ENCODE peak calls at places on chromosomes 7 and 10, in six cellular contexts. V is PC-3; C is heart left ventricle; O is astrocyte; T is CD8-positive, alpha-beta memory T cell; S is adrenal gland. M is an unnamed sample. For H3K27me3 and H3K4me1, the result is how much of the 10 kb centered on the place peaks cover.

GRCh38 chr7:156920076-156920475 is 27.1 kb upstream of the LMBR1 start:
- DNase-seq in V (no peak), T (no peak), S (no peak), O (no peak), C (no peak), M (no peak)

GRCh38 chr7:32406386-32406785 is 83.8 kb downstream of the LSM5 start:
- DNase-seq in S (no peak), O (no peak), C (no peak), T (no peak), V (no peak), M (no peak)

GRCh38 chr7:777679-778078 is 50.6 kb upstream of the PRKAR1B start:
- DNase-seq in V (no peak), S (no peak), C (no peak), O (no peak), T (no peak), M (no peak)

GRCh38 chr10:101617102-101617823 is 29.1 kb downstream of the DPCD start:
- DNase-seq in V (no peak), S (no peak), T (no peak), O (no peak), C (no peak), M (no peak)

GRCh38 chr7:118872568-118872967 is 648.1 kb downstream of the ANKRD7 start:
- DNase-seq in S (no peak), T (no peak), O (no peak), V (peak), C (no peak), M (no peak)

GRCh38 chr7:159036916-159037605 is 107.6 kb downstream of the VIPR2 start:
- DNase-seq in T (no peak), O (no peak), S (no peak), C (no peak), V (no peak), M (no peak)

GRCh38 chr10:102225646-102226541 is at the start of gene ELOVL3:
- DNase-seq in V (peak), T (peak), O (peak), C (peak), S (peak), M (peak)

GRCh38 chr10:122421747-122422146 is 32.7 kb upstream of the ARMS2 start:
- DNase-seq in O (no peak), V (no peak), T (no peak), S (no peak), C (no peak), M (no peak)

GRCh38 chr10:43963793-43964425 is 315.2 kb upstream of the ZNF32 start:
- DNase-seq in V (no peak), S (peak), T (no peak), C (no peak), O (no peak), M (no peak)

GRCh38 chr10:131453772-131454634 is 142.5 kb upstream of the TCERG1L start:
- DNase-seq in C (peak), V (peak), O (no peak), T (peak), S (peak), M (peak)

GRCh38 chr10:80493482-80494021 is 39.4 kb downstream of the TSPAN14 start:
- DNase-seq in S (no peak), C (no peak), V (no peak), O (peak), T (peak), M (no peak)

GRCh38 chr10:354901-355617 is 219.8 kb downstream of the ZMYND11 start:
- DNase-seq in V (no peak), T (no peak), C (no peak), S (no peak), O (no peak), M (no peak)
- H3K27me3 ChIP-seq in V (under half), T (under half), C (under half), S (under half), O (under half), M (under half)

GRCh38 chr7:151755131-151755787 is 121.7 kb downstream of the PRKAG2 start:
- DNase-seq in V (no peak), T (no peak), O (no peak), C (peak), S (no peak), M (no peak)
- H3K4me1 ChIP-seq in V (under half), T (under half), O (under half), C (under half), S (under half), M (under half)

DNA sequence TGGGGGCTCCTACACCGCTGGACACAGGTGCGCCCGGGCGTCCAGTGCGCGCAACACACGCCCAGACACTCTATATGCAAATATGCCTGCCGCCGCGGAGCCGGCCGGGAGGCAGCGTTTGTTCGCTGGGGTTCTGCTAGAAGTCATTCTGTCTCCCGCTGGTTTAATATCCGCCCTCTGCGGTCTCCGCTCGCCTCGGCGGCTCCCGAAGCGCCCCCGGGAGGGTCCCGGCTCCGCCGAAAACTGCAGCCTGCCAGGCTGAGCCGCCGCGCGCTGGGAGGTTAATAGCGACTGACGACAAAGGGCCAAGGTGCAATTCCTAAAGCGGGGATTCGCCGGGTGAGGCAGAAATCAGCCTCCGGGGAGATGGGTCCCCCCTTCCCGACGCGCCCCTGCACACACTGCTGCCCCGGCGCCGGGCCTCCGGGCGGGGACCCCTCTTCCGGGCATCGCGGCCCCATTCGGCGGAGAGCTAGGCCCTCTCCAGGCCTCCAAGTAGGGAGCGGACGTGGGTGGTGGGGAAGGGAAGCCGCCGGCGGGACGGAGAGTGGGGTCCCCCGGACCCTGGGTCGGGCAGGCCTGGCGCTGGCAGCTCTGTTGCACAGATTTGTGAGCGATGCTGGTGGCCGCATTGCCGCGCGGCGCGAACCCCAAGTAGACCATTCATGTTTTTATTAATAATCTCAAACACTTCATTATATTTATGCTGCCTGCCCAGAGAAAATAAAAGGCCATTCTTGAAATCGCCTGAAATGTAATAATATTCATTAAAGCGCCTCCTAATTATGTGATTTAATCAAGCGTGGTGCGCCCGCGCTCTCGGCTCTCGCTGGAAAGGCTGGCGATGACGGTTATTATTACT is 9.1 kb downstream of the EN2 start:
- DNase-seq in C (no peak), S (no peak), V (no peak), T (peak), O (no peak), M (no peak)
- H3K27me3 ChIP-seq in C (half or more), S (half or more), V (under half), T (half or more), O (half or more), M (under half)

DNA sequence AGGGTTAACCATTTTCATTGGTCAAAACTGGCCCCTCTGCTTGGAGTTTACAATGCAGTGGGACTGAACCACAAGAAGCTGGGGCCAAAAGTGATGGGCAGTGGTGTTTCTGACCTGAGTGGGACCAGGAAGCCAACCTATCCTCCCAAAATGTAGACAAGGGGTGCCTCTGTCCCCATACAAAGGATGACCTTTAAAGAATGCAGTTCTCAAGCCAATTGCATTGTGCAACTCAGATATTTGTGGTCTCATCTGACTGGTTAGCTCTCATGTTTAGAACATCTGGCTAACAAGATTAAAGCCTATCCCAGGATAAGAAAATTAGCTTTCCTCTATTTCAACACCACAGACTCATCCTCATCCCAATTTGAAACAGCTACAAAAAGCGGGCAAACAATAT is 26.8 kb downstream of the ELMO1 start:
- DNase-seq in T (no peak), V (no peak), O (no peak), S (no peak), C (no peak), M (peak)
- H3K4me1 ChIP-seq in T (under half), V (under half), O (under half), S (under half), C (under half), M (under half)

DNA sequence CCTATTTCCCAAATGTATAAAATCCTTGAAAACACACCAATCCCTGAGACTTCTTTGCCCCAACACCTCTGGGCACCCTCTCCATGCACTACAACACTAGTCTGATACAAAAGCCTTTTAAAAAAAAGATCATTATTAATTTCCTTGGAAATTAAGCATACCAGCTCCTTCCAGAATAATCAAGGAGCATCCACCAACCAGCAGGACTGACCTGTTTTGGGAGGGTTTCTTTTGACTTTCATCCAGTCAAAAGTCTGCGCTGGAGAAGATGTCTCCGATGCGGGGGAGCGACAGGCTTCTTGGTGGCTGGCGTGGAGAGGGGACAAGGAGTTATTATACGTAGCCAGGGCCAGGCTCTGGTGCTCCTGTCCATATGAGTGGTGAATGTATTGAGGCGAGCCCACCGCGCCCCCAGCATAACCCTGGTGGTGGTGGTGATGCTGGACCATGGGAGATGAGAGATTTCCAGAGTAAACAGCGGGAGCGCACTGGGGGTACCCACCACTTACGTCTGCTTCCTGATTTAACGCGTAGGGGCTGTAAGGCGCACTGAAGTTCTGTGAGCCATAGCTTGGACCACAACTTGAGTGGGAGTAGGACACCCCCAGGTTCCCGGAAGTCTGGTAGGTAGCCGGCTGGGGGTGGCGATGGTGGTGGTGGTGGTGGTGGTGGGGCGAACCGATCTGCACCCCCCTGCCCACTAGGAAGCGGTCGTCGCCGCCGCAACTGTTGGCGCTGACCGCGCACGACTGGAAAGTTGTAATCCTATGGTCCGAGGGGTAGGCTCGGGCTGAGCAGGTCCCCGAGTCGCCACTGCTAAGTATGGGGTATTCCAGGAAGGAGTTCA is 527 bp downstream of the HOXA1 start:
- DNase-seq in C (no peak), T (no peak), O (peak), V (no peak), S (no peak), M (no peak)
- H3K27me3 ChIP-seq in C (half or more), T (under half), O (half or more), V (under half), S (under half), M (under half)

DNA sequence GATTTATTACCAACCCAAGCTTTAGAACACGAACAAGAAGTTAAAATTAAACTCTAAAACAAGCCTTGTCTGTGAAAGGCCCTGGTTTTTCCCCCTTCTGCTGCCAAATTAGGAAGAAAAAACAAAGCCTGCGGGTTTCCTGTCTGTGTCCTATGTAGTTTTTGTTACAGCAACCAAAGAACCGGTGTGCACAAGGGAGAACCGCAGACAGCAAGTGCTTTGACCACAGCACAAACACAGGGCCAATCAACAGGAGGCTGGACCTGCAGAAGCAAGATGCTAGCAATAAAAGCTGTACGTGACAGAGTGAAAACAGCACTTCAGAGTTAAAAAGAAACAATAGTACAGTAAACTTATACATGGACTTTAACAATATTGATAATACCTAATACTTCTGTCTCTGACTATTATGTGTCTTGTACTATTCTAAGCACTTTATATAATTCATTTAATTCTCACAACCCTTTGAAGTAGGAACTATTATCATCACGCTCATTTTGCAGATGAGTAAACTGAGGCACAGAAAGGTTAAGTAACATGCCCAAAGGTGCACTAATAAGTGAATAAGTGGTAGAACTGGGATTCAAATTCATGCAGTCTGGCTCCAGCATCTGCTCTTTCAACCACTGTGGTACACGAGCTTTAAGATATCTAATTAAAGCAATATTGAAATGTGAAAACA is 66.0 kb downstream of the STK17A start:
- DNase-seq in V (peak), S (no peak), T (peak), O (peak), C (no peak), M (no peak)
- H3K4me1 ChIP-seq in V (half or more), S (half or more), T (half or more), O (half or more), C (half or more), M (under half)

GRCh38 chr10:124092270-124093075 is 925 bp downstream of the CHST15 start:
- DNase-seq in C (peak), V (peak), T (no peak), S (peak), O (peak), M (peak)

GRCh38 chr10:124096494-124096893 is 3.1 kb upstream of the CHST15 start:
- DNase-seq in C (no peak), T (no peak), V (no peak), S (no peak), O (no peak), M (no peak)

GRCh38 chr10:124093076-124093773 is at the start of gene CHST15:
- DNase-seq in O (peak), T (no peak), V (peak), C (peak), S (peak), M (peak)

GRCh38 chr10:124095096-124095495 is 1.7 kb upstream of the CHST15 start:
- DNase-seq in T (no peak), V (no peak), O (no peak), C (no peak), S (no peak), M (no peak)

GRCh38 chr10:124094419-124094785 is 1.0 kb upstream of the CHST15 start:
- DNase-seq in V (no peak), T (no peak), S (peak), O (no peak), C (no peak), M (no peak)
- H3K27me3 ChIP-seq in V (under half), T (under half), S (under half), O (under half), C (under half), M (under half)

GRCh38 chr7:24903559-24903958 is 76.4 kb downstream of the OSBPL3 start:
- DNase-seq in C (no peak), S (no peak), O (no peak), T (no peak), V (no peak), M (no peak)
- H3K4me1 ChIP-seq in C (under half), S (under half), O (under half), T (under half), V (half or more), M (under half)

DNA sequence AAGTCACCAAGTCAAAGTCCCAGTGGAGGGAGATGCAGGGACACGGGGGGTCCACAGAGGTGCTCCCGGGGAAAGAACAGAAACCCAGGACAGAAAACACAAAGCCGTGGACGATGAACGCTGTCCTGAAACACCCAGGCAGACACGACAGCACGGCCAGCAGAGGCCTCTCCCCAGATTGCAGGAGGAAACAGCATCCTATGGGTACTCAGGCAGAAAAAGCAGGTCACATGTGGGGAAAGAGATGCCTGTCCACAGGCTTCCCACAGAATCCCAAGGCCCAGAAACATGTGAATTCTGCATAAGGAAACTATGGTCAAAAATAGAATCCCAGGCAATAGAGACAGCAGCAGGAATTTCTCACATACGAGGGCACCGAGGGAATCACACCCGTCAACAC is 53.6 kb upstream of the ADGRA1 start:
- DNase-seq in V (no peak), S (no peak), O (no peak), C (no peak), T (no peak), M (no peak)
- H3K27me3 ChIP-seq in V (half or more), S (under half), O (under half), C (under half), T (under half), M (under half)